ENCODE peak calls at places on chromosomes 13 and 19, in seven cellular contexts. F is RPMI8226; U is EL; R is left cardiac atrium; N is GM12864; B is CD8-positive, alpha-beta memory T cell; W is Peyer's patch. S is an unnamed sample.

GRCh38 chr13:53442979-53443378 is 414.4 kb downstream of the OLFM4 start:
- DNase-seq in N (no peak), W (no peak), U (no peak), R (no peak), F (no peak), B (no peak), S (no peak)

GRCh38 chr19:40530091-40530901 is 46.4 kb upstream of the SHKBP1 start:
- DNase-seq in F (peak), B (peak), R (no peak), W (no peak), U (no peak), N (no peak), S (no peak)

GRCh38 chr19:35206855-35207254 is 21.7 kb downstream of the FAM187B start:
- DNase-seq in B (no peak), R (no peak), F (no peak), U (no peak), N (no peak), W (no peak), S (no peak)

GRCh38 chr13:113040031-113040430 is 65.6 kb upstream of the F7 start:
- DNase-seq in R (no peak), U (no peak), W (no peak), F (no peak), B (no peak), N (no peak), S (no peak)

GRCh38 chr19:27974082-27974513 is 1238.9 kb downstream of the UQCRFS1 start:
- DNase-seq in N (no peak), R (peak), U (peak), W (no peak), B (no peak), F (peak), S (peak)

GRCh38 chr19:16888629-16889371 is at the start of gene F2RL3:
- DNase-seq in N (no peak), R (peak), F (peak), U (peak), B (no peak), W (peak), S (peak)

GRCh38 chr13:38262211-38262610 is 87.4 kb upstream of the UFM1 start:
- DNase-seq in N (no peak), U (peak), B (no peak), W (no peak), F (no peak), R (no peak), S (peak)

GRCh38 chr19:46764817-46765291 is 18.6 kb upstream of the STRN4 start:
- DNase-seq in R (no peak), B (no peak), N (no peak), U (no peak), W (no peak), F (no peak), S (no peak)

GRCh38 chr19:28867978-28868377 is 345.0 kb downstream of the UQCRFS1 start:
- DNase-seq in U (no peak), F (no peak), N (no peak), B (no peak), W (no peak), R (no peak), S (no peak)

GRCh38 chr19:6196361-6196760 is 60.9 kb downstream of the ACSBG2 start:
- DNase-seq in F (no peak), N (no peak), U (no peak), R (no peak), B (no peak), W (no peak), S (no peak)

GRCh38 chr19:12937243-12938053 is 961 bp upstream of the CALR start:
- DNase-seq in B (no peak), U (peak), F (peak), W (peak), R (no peak), N (no peak), S (peak)

GRCh38 chr13:113633485-113633873 is 24.5 kb downstream of the ATP4B start:
- DNase-seq in B (no peak), U (no peak), W (no peak), N (no peak), R (no peak), F (no peak), S (no peak)

GRCh38 chr13:113803409-113804016 is 44.5 kb downstream of the TMEM255B start:
- DNase-seq in N (no peak), U (no peak), F (no peak), R (no peak), W (no peak), B (no peak), S (no peak)

GRCh38 chr13:50236898-50237318 is 221.7 kb downstream of the KCNRG start:
- DNase-seq in F (no peak), W (peak), U (no peak), B (peak), R (no peak), N (peak), S (peak)

GRCh38 chr19:47110521-47111080 is 3.0 kb downstream of the ZC3H4 start:
- DNase-seq in U (no peak), R (no peak), N (no peak), F (peak), B (peak), W (peak), S (no peak)

GRCh38 chr19:50300814-50301606 is 28.2 kb downstream of the KCNC3 start:
- DNase-seq in R (no peak), U (peak), W (no peak), N (no peak), B (no peak), F (no peak), S (peak)

GRCh38 chr19:6260912-6261636 is 18.7 kb downstream of the MLLT1 start:
- DNase-seq in N (no peak), W (no peak), U (peak), B (no peak), R (no peak), F (peak), S (no peak)

GRCh38 chr13:23724196-23724970 is 154.2 kb downstream of the TNFRSF19 start:
- DNase-seq in W (no peak), N (no peak), F (no peak), R (no peak), B (no peak), U (no peak), S (no peak)

GRCh38 chr13:99063952-99064351 is 86.1 kb upstream of the DOCK9 start:
- DNase-seq in F (no peak), B (no peak), R (no peak), N (no peak), U (peak), W (no peak), S (no peak)

GRCh38 chr19:13880059-13880672 is 3.2 kb downstream of the NANOS3 start:
- DNase-seq in N (peak), B (peak), F (peak), W (peak), R (peak), U (peak), S (peak)

GRCh38 chr13:41492432-41493267 is 35.3 kb downstream of the RGCC start:
- DNase-seq in R (no peak), N (no peak), F (no peak), U (no peak), B (peak), W (no peak), S (no peak)

GRCh38 chr13:112869202-112870061 is 99.6 kb upstream of the MCF2L start:
- DNase-seq in F (no peak), U (no peak), R (no peak), W (no peak), N (no peak), B (no peak), S (no peak)

GRCh38 chr19:7500811-7501450 is 12.1 kb upstream of the PEX11G start:
- DNase-seq in R (peak), B (no peak), U (peak), F (peak), W (no peak), N (no peak), S (peak)

GRCh38 chr19:2302319-2303208 is 5.4 kb downstream of the LINGO3 start:
- DNase-seq in B (no peak), W (peak), R (peak), U (peak), N (no peak), F (no peak), S (peak)

GRCh38 chr13:36904219-36904618 is 15.8 kb downstream of the SMAD9 start:
- DNase-seq in N (no peak), F (no peak), B (no peak), U (no peak), W (no peak), R (no peak), S (no peak)

GRCh38 chr13:95608640-95609280 is 35.7 kb downstream of the DZIP1 start:
- DNase-seq in U (no peak), B (no peak), R (no peak), N (no peak), W (no peak), F (peak), S (no peak)

GRCh38 chr19:30685601-30686000 is 313.4 kb downstream of the ZNF536 start:
- DNase-seq in F (no peak), W (no peak), N (no peak), R (no peak), U (no peak), B (no peak), S (no peak)

GRCh38 chr19:16095071-16095571 is 16.6 kb upstream of the RAB8A start:
- DNase-seq in U (no peak), W (no peak), B (no peak), N (no peak), R (peak), F (no peak), S (no peak)

GRCh38 chr19:39840492-39840891 is 5.7 kb downstream of the FBL start:
- DNase-seq in U (no peak), B (no peak), W (no peak), F (no peak), N (no peak), R (no peak), S (no peak)

GRCh38 chr19:57903298-57904174 is 12.9 kb downstream of the ZNF417 start:
- DNase-seq in U (peak), R (no peak), W (no peak), B (no peak), F (peak), N (no peak), S (no peak)

GRCh38 chr13:47680752-47681151 is 320.3 kb downstream of the SUCLA2 start:
- DNase-seq in W (no peak), R (no peak), N (no peak), F (no peak), B (no peak), U (peak), S (no peak)

GRCh38 chr13:39684531-39685137 is 29.2 kb downstream of the COG6 start:
- DNase-seq in W (no peak), U (peak), B (peak), F (peak), N (no peak), R (no peak), S (no peak)

GRCh38 chr19:42281175-42282035 is 12.4 kb downstream of the CIC start:
- DNase-seq in N (no peak), F (peak), W (no peak), B (no peak), U (peak), R (peak), S (no peak)

GRCh38 chr13:89066868-89067466 is 1395.8 kb downstream of the SLITRK5 start:
- DNase-seq in N (no peak), W (no peak), F (peak), R (no peak), B (peak), U (no peak), S (no peak)

S was measured in brain microvascular endothelial cell.